ENCODE peak calls at places on chromosomes 12 and 14, in four cellular contexts. C, G, T and Z are unnamed samples.

GRCh38 chr12:114666746-114667668 is 17.0 kb downstream of the TBX3 start:
- DNase-seq in C (peak; percentile 41), T (no peak), G (no peak), Z (no peak)

GRCh38 chr14:70882771-70883492 is 24.3 kb upstream of the PCNX1 start:
- DNase-seq in C (peak; percentile 88), G (no peak), T (peak; percentile 80), Z (peak; percentile 91)

GRCh38 chr14:53947452-53948180 is 9.0 kb downstream of the BMP4 start:
- DNase-seq in G (no peak), C (peak; percentile 78), T (no peak), Z (no peak)

GRCh38 chr12:39145175-39145999 is 240.0 kb upstream of the CPNE8 start:
- DNase-seq in C (no peak), T (peak; percentile 52), G (no peak), Z (no peak)

GRCh38 chr12:110533607-110534006 is 31.5 kb downstream of the RAD9B start:
- DNase-seq in G (no peak), T (no peak), C (peak; percentile 67), Z (no peak)

GRCh38 chr14:22460461-22461195 is 128.4 kb downstream of the DAD1 start:
- DNase-seq in C (peak; percentile 74), T (no peak), G (no peak), Z (peak; percentile 28)

GRCh38 chr14:92531151-92531873 is 17.7 kb downstream of the RIN3 start:
- DNase-seq in T (no peak), G (no peak), C (no peak), Z (no peak)

GRCh38 chr12:122934722-122935121 is 31.5 kb downstream of the ABCB9 start:
- DNase-seq in C (no peak), T (no peak), G (no peak), Z (no peak)

GRCh38 chr14:89466939-89467338 is 49.9 kb upstream of the FOXN3 start:
- DNase-seq in T (no peak), C (no peak), G (no peak), Z (no peak)